ENCODE peak calls at places on chromosome 14, in four cellular contexts. One of them, this sample, is unnamed.

GRCh38 chr14:104403421-104404220 is 175.9 kb upstream of the C14orf180 start:
- DNase-seq in H1: no peak
- DNase-seq in H9: peak; percentile 22
- DNase-seq in IMR-90: no peak
- DNase-seq in this sample: no peak

GRCh38 chr14:99907761-99908652 is 114.8 kb downstream of the EML1 start:
- DNase-seq in IMR-90: no peak
- DNase-seq in H1: no peak
- DNase-seq in H9: no peak
- DNase-seq in this sample: no peak

GRCh38 chr14:29240046-29240445 is 473.5 kb downstream of the FOXG1 start:
- DNase-seq in IMR-90: peak; percentile 89
- DNase-seq in H1: no peak
- DNase-seq in H9: no peak
- DNase-seq in this sample: no peak

GRCh38 chr14:35205737-35206136 is 83.4 kb downstream of the PRORP start:
- DNase-seq in H9: no peak
- DNase-seq in IMR-90: no peak
- DNase-seq in H1: no peak
- DNase-seq in this sample: peak; percentile 45

GRCh38 chr14:68386446-68386845 is 406.4 kb downstream of the ZFP36L1 start:
- DNase-seq in H9: no peak
- DNase-seq in H1: no peak
- DNase-seq in IMR-90: no peak
- DNase-seq in this sample: peak; percentile 70

GRCh38 chr14:78291958-78292357 is 121.8 kb downstream of the NRXN3 start:
- DNase-seq in IMR-90: no peak
- DNase-seq in H9: no peak
- DNase-seq in H1: no peak
- DNase-seq in this sample: no peak

GRCh38 chr14:33857650-33858049 is 93.2 kb downstream of the EGLN3 start:
- DNase-seq in H9: no peak
- DNase-seq in IMR-90: no peak
- DNase-seq in H1: no peak
- DNase-seq in this sample: no peak

GRCh38 chr14:77260631-77261030 is 10.4 kb downstream of the NGB start:
- DNase-seq in H9: no peak
- DNase-seq in IMR-90: no peak
- DNase-seq in H1: no peak
- DNase-seq in this sample: no peak

GRCh38 chr14:46250113-46250703 is 401.4 kb downstream of the RPL10L start:
- DNase-seq in H1: no peak
- DNase-seq in H9: no peak
- DNase-seq in IMR-90: no peak
- DNase-seq in this sample: peak; percentile 43

GRCh38 chr14:88454886-88455285 is 69.4 kb downstream of the SPATA7 start:
- DNase-seq in H1: no peak
- DNase-seq in H9: no peak
- DNase-seq in IMR-90: peak; percentile 42
- DNase-seq in this sample: no peak
- H4K5ac ChIP-seq in H1: no peak overlapping the region
- H4K5ac ChIP-seq in H9: no peak overlapping the region
- H4K5ac ChIP-seq in IMR-90: no peak overlapping the region
- H4K5ac ChIP-seq in this sample: no peak overlapping the region

DNA sequence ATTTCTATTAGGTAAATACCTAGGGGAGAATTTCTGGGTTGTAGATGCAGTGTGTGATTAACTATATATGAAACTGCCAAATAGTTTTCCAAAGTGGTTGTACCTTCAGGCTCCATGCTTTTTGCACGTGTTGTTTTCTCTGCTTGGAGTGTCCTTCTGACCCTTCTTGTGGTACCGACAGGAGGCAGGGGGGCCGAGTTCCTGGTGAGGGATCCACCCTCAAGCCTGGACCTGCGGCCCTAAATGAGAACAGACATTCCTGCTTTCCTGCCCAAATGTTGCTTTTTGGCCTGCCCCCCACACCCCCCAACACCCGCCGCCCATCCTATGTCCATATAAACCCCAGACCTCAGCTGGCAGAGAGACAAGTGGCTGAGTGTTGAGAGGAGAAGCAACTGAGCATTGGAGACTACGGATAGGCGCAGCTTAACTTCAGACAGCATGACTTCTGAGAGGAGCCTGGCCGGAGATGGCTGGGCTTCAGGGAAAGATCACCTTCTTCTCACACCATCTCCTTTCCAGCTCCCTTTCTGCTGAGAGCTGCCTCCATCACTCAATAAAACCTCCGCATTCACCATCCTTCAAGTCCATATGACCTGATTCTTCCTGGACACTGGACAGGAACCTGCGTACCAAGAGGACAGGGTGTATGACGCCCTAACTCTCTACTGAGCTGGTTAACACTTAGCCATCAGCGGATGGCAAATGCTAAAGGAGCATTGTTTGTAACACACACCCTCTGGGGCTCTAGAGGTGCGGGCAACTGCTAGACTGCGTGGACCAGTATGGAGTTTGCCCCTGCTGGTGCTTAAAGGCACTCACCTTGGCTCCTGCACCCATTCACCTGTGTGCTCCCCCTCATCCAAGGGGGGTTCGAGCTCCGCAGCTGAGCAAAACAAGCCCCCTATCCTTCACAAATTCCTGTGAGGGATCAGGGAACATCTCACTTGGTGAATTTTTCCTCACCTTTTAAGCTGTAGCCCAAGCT is 194.7 kb upstream of the FBXO33 start:
- DNase-seq in IMR-90: no peak
- DNase-seq in H9: no peak
- DNase-seq in H1: no peak
- DNase-seq in this sample: no peak
- H4K5ac ChIP-seq in IMR-90: no peak overlapping the region
- H4K5ac ChIP-seq in H9: no peak overlapping the region
- H4K5ac ChIP-seq in H1: no peak overlapping the region
- H4K5ac ChIP-seq in this sample: no peak overlapping the region

DNA sequence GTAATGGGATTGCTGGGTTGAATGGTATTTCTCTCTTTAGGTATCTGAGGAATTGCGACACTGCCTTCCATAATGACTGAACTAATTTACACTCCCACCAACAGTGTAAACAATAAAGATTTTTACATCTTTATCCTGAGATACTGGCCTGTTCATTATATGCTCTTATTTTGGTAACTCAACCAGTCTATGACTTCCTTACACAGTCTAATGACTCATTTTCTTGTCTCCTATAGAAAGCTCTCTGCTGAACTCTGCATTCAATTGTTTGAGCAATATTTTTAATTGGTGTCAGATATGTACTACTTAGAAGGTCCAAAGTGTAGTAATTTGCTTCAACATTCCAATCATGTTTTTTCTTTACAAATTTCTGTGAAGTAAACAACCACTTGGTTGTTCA is 1351.8 kb downstream of the FSCB start:
- DNase-seq in H1: no peak
- DNase-seq in IMR-90: no peak
- DNase-seq in H9: no peak
- DNase-seq in this sample: no peak
- H4K5ac ChIP-seq in H1: no peak overlapping the region
- H4K5ac ChIP-seq in IMR-90: no peak overlapping the region
- H4K5ac ChIP-seq in H9: no peak overlapping the region
- H4K5ac ChIP-seq in this sample: no peak overlapping the region

GRCh38 chr14:51517116-51517515 is 134.6 kb upstream of the FRMD6 start:
- DNase-seq in IMR-90: no peak
- DNase-seq in H9: no peak
- DNase-seq in H1: no peak
- DNase-seq in this sample: no peak
- H4K5ac ChIP-seq in IMR-90: no peak overlapping the region
- H4K5ac ChIP-seq in H9: no peak overlapping the region
- H4K5ac ChIP-seq in H1: no peak overlapping the region
- H4K5ac ChIP-seq in this sample: no peak overlapping the region

GRCh38 chr14:85762523-85762922 is 232.6 kb downstream of the FLRT2 start:
- DNase-seq in IMR-90: no peak
- DNase-seq in H9: no peak
- DNase-seq in H1: no peak
- DNase-seq in this sample: no peak
- H4K5ac ChIP-seq in IMR-90: no peak overlapping the region
- H4K5ac ChIP-seq in H9: no peak overlapping the region
- H4K5ac ChIP-seq in H1: no peak overlapping the region
- H4K5ac ChIP-seq in this sample: no peak overlapping the region

DNA sequence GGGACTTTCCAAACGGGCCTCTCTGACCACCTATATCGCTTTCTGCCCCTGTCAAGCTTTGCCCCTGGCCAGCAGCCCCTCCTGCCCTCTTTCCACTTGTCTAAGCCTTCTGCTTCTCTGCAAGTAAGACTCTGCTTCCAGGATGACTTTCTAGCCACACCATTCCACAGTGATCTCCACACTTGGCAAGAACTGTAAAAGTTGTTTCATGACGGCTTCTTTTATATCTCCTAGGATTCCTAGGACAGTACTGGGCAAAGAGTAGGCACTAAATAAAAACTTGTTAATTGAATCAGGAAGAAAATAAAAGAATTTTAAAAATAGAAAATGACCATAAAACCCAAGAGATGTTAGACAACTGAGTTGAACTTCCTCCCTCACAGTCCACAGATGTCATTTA is 1.8 kb upstream of the PTPN21 start:
- DNase-seq in H1: no peak
- DNase-seq in H9: no peak
- DNase-seq in IMR-90: peak; percentile 25
- DNase-seq in this sample: no peak
- H4K5ac ChIP-seq in H1: no peak overlapping the region
- H4K5ac ChIP-seq in H9: no peak overlapping the region
- H4K5ac ChIP-seq in IMR-90: no peak overlapping the region
- H4K5ac ChIP-seq in this sample: no peak overlapping the region

DNA sequence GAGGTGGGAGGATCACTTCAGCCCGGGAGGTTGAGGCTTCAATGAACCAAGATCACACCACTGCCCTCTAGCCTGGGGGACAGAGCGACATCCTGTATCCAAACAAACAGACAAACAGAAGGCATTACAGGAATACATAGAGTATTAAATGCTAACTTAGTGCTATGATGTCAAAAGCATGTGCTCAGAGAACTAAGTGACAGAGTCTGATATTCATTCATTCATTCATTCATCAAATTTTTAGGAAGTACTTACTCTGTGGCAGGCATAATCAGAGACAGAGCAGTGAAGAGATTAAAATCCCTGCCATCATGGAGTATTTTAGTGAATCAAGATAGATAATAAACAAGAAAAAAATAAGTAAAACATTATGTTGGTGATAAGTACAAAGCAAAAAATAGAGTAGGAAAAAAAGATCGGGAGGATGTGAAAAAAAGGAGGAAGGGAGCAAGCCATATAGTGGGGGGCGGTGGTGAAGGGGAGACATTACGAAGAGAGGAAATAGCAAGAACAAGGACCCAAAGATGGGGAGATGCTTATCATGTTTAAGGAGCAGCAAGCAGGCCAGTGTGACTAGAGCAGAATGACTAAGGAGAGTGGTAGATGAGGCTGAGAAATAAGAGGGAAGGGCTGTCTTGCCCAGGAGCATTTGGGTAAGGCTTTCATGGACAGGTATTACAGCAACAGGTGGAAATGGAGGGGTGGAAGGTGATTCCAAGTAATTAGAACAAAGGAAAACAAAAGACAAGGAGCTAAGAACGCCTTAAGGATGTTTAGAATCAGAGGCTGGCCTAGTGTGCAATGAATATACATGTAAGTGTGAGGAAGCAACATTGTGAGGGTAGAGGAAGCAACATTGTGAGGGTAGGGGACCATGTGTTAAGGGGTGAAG is 2.8 kb downstream of the MAP4K5 start:
- DNase-seq in H1: no peak
- DNase-seq in H9: no peak
- DNase-seq in IMR-90: peak; percentile 31
- DNase-seq in this sample: peak; percentile 31
- H4K5ac ChIP-seq in H1: no peak overlapping the region
- H4K5ac ChIP-seq in H9: no peak overlapping the region
- H4K5ac ChIP-seq in IMR-90: peak overlapping the region; percentile 61
- H4K5ac ChIP-seq in this sample: no peak overlapping the region

DNA sequence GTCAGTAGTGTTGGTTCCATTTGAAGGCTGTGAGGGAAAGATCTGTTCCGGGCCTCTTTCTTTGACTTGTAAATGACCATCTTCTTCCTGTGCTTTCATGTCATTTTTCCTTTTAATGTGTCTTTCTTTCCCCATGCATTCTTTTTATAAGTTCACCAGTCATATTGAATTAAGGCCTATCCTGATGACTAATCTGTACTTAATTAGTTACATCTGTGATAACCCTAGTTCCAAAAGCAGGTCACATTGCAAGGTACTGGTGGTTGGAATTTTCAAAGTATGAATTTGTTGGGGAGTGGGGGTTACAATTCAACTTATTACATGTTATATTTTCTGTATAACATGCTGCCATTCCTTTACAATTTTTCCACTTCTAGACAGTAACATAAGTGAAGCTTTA is 1642.1 kb upstream of the FLRT2 start:
- DNase-seq in IMR-90: no peak
- DNase-seq in H9: no peak
- DNase-seq in H1: no peak
- DNase-seq in this sample: no peak
- H4K5ac ChIP-seq in IMR-90: no peak overlapping the region
- H4K5ac ChIP-seq in H9: no peak overlapping the region
- H4K5ac ChIP-seq in H1: no peak overlapping the region
- H4K5ac ChIP-seq in this sample: no peak overlapping the region

DNA sequence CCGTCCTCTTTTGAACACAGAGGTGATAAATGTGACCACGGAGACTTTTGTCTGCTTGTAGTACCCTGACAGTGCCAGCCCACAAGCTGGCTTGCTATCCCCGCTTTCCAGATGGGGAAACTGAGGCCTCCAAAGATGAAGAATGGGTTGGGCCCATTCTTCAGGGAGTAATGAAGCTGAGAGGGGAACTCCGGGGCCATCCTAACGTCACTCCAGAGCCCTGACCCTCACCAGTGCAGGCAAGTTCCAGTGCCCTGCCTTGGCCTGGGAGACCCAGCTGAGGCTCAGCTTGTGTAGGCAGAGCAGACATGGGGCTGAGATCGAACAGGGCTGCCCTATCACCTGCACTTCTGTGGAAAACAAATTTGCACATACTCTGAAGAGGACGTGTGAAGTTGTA is 277.1 kb downstream of the DPF3 start:
- DNase-seq in H9: no peak
- DNase-seq in H1: no peak
- DNase-seq in IMR-90: no peak
- DNase-seq in this sample: no peak
- H4K5ac ChIP-seq in H9: no peak overlapping the region
- H4K5ac ChIP-seq in H1: no peak overlapping the region
- H4K5ac ChIP-seq in IMR-90: peak overlapping the region; percentile 24
- H4K5ac ChIP-seq in this sample: no peak overlapping the region

DNA sequence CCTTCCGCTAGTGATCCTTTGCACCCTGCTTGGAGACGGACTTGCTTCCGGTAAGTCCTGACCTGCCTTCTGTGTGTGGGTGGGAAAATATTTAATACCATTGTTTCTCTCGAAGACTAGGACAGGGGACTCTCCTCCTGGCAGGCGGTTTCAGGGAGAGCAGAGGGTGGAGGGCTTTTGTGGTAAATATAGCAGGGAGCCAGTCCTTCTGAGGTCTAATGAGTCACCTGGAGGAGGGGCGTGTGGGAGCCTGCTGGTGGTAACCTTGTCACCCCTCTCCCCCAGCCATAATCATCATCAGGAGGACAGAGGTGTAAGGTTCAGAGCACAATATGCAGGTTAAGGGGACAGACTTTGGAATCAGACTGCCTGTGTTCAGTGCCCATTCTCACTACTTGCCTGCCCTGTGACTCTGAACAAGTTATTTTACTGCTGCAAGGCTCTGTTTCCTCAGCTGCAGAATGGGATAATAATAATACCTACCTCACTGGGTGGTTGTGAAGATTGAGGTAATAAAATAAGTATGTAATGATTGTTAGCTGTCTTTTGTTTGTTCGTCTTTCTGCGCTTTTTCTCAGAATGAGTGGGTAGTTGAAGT is 47.4 kb downstream of the SUSD6 start:
- DNase-seq in H1: no peak
- DNase-seq in IMR-90: peak; percentile 39
- DNase-seq in H9: no peak
- DNase-seq in this sample: no peak
- H4K5ac ChIP-seq in H1: no peak overlapping the region
- H4K5ac ChIP-seq in IMR-90: no peak overlapping the region
- H4K5ac ChIP-seq in H9: no peak overlapping the region
- H4K5ac ChIP-seq in this sample: no peak overlapping the region

This sample was measured in mesendoderm.